ENCODE peak calls at places on chromosomes 12 and 14, in eight cellular contexts. B is CD8-positive, alpha-beta memory T cell; J is RCC 7860; K is progenitor cell of endocrine pancreas; E is stimulated activated naive CD8-positive, alpha-beta T cell treated with anti-CD3 and anti-CD28 coated beads, Interleukin-15, amount 100 ng/mL, for 72 hours; T is hippocampal formation; F is nephron progenitor cell; M is AG04450. Q is an unnamed sample.

GRCh38 chr14:69298131-69299071 is 38.4 kb downstream of the GALNT16 start:
- DNase-seq in K (no peak), E (no peak), M (no peak), T (no peak), J (no peak), B (no peak), F (no peak), Q (no peak)

GRCh38 chr12:117803013-117803412 is 165.8 kb downstream of the KSR2 start:
- DNase-seq in B (no peak), M (no peak), T (no peak), F (no peak), J (no peak), K (no peak), E (no peak), Q (no peak)

GRCh38 chr14:50395448-50395847 is 1.2 kb downstream of the CDKL1 start:
- DNase-seq in M (no peak), T (no peak), J (no peak), B (no peak), E (no peak), K (no peak), F (no peak), Q (no peak)

GRCh38 chr12:44716681-44717080 is 159.4 kb downstream of the NELL2 start:
- DNase-seq in E (no peak), J (no peak), F (no peak), T (no peak), M (no peak), K (no peak), B (no peak), Q (no peak)

GRCh38 chr14:104867371-104868059 is 2.4 kb downstream of the CEP170B start:
- DNase-seq in B (no peak), M (no peak), E (no peak), K (no peak), J (no peak), T (no peak), F (no peak), Q (no peak)

GRCh38 chr12:108683906-108684556 is 47.3 kb downstream of the CORO1C start:
- DNase-seq in B (no peak), T (no peak), K (no peak), M (no peak), E (no peak), F (no peak), J (no peak), Q (no peak)

GRCh38 chr12:105559292-105559691 is 228.8 kb downstream of the C12orf75 start:
- DNase-seq in B (no peak), J (no peak), K (no peak), E (no peak), M (no peak), F (no peak), T (no peak), Q (no peak)

GRCh38 chr12:66290716-66291200 is 11.5 kb upstream of the HELB start:
- DNase-seq in E (no peak), B (peak), K (no peak), T (no peak), J (no peak), F (no peak), M (no peak), Q (no peak)

GRCh38 chr12:89225808-89226368 is 126.4 kb downstream of the DUSP6 start:
- DNase-seq in F (no peak), B (no peak), T (no peak), J (no peak), K (no peak), E (peak), M (peak), Q (no peak)

GRCh38 chr12:109193896-109194295 is 77.5 kb downstream of the ACACB start:
- DNase-seq in B (no peak), M (no peak), T (no peak), F (no peak), K (no peak), J (no peak), E (no peak), Q (no peak)

GRCh38 chr14:38554046-38554445 is 298.2 kb upstream of the CLEC14A start:
- DNase-seq in M (no peak), B (no peak), T (no peak), E (no peak), K (no peak), F (no peak), J (no peak), Q (no peak)

GRCh38 chr12:81758421-81759214 is 532 bp downstream of the PPFIA2 start:
- DNase-seq in K (peak), B (no peak), F (peak), T (peak), E (peak), M (no peak), J (no peak), Q (peak)

GRCh38 chr14:78605065-78605762 is 435.0 kb downstream of the NRXN3 start:
- DNase-seq in B (no peak), K (no peak), M (no peak), J (no peak), T (no peak), F (no peak), E (no peak), Q (no peak)

GRCh38 chr12:12927211-12928079 is 24.5 kb downstream of the GPRC5D start:
- DNase-seq in F (peak), K (peak), B (peak), M (peak), J (peak), E (peak), T (no peak), Q (no peak)

GRCh38 chr12:52029686-52030085 is 21.6 kb upstream of the NR4A1 start:
- DNase-seq in T (peak), M (no peak), E (no peak), F (peak), B (no peak), K (no peak), J (peak), Q (peak)

GRCh38 chr14:55160989-55161388 is 30.4 kb downstream of the DLGAP5 start:
- DNase-seq in F (no peak), J (peak), K (no peak), T (peak), E (no peak), M (no peak), B (peak), Q (peak)

GRCh38 chr14:100122481-100123215 is 36.8 kb downstream of the DEGS2 start:
- DNase-seq in B (no peak), M (no peak), T (no peak), J (no peak), E (no peak), F (no peak), K (no peak), Q (no peak)

GRCh38 chr14:59424707-59425106 is 40.5 kb downstream of the GPR135 start:
- DNase-seq in E (no peak), B (no peak), M (no peak), F (no peak), K (no peak), J (no peak), T (no peak), Q (no peak)

GRCh38 chr12:132866251-132866828 is 21.1 kb downstream of the CHFR start:
- DNase-seq in M (peak), B (no peak), F (no peak), K (no peak), T (no peak), E (no peak), J (no peak), Q (no peak)

GRCh38 chr12:105481906-105482305 is 151.4 kb downstream of the C12orf75 start:
- DNase-seq in K (no peak), M (no peak), J (no peak), B (no peak), E (no peak), F (no peak), T (no peak), Q (no peak)

GRCh38 chr14:68506645-68507405 is 286.0 kb downstream of the ZFP36L1 start:
- DNase-seq in F (no peak), J (no peak), M (no peak), T (no peak), B (peak), K (no peak), E (peak), Q (no peak)

GRCh38 chr12:129696952-129697351 is 206.9 kb downstream of the TMEM132D start:
- DNase-seq in F (no peak), J (no peak), M (no peak), E (no peak), T (no peak), B (no peak), K (no peak), Q (no peak)

GRCh38 chr12:49068879-49069506 is 786 bp downstream of the RHEBL1 start:
- DNase-seq in T (no peak), F (peak), B (no peak), K (no peak), E (no peak), J (no peak), M (no peak), Q (peak)

GRCh38 chr14:104722938-104723650 is 935 bp upstream of the ADSS1 start:
- DNase-seq in B (no peak), K (no peak), J (no peak), T (no peak), F (no peak), E (no peak), M (no peak), Q (no peak)

GRCh38 chr12:68001486-68002466 is 12.5 kb downstream of the IFNG-AS1 start:
- DNase-seq in J (no peak), E (no peak), B (no peak), K (no peak), T (no peak), F (no peak), M (no peak), Q (peak)

GRCh38 chr12:3483089-3483488 is 7.9 kb upstream of the PRMT8 start:
- DNase-seq in M (no peak), E (no peak), J (no peak), T (no peak), F (no peak), B (no peak), K (no peak), Q (no peak)